ENCODE peak calls at places on chromosomes 3 and 15, in five cellular contexts. C is H9, X is H1, V is trophoblast cell, K is mesenchymal stem cell. I is an unnamed sample.

GRCh38 chr3:114290911-114291901 is 2.6 kb upstream of the TIGIT start:
- DNase-seq in K (peak; percentile 49), V (peak; percentile 5), C (peak; percentile 95), X (peak; percentile 88), I (peak; percentile 79)

GRCh38 chr3:171561601-171562323 is 101.6 kb upstream of the TNIK start:
- DNase-seq in C (no peak), K (no peak), X (no peak), V (no peak), I (no peak)

GRCh38 chr3:148711981-148712666 is 14.4 kb downstream of the AGTR1 start:
- DNase-seq in X (no peak), V (no peak), C (no peak), K (no peak), I (no peak)

GRCh38 chr15:80173022-80173759 is 20.4 kb downstream of the FAH start:
- DNase-seq in V (peak; percentile 75), X (peak; percentile 47), C (peak; percentile 81), K (peak; percentile 60), I (peak; percentile 45)

GRCh38 chr3:143139786-143140185 is 20.2 kb downstream of the CHST2 start:
- DNase-seq in V (no peak), K (no peak), X (no peak), C (no peak), I (no peak)

GRCh38 chr3:6750782-6751181 is 110.1 kb upstream of the GRM7 start:
- DNase-seq in X (no peak), V (no peak), K (no peak), C (no peak), I (no peak)

GRCh38 chr3:112117826-112118571 is 15.0 kb downstream of the GCSAM start:
- DNase-seq in K (no peak), V (no peak), X (no peak), C (peak; percentile 37), I (no peak)

GRCh38 chr3:179177611-179178010 is 29.5 kb downstream of the PIK3CA start:
- DNase-seq in C (no peak), X (no peak), K (no peak), V (no peak), I (no peak)

GRCh38 chr3:24318668-24319287 is 175.9 kb downstream of the THRB start:
- DNase-seq in X (no peak), V (peak; percentile 64), K (no peak), C (no peak), I (no peak)

GRCh38 chr3:47365213-47366153 is 15.3 kb upstream of the PTPN23 start:
- DNase-seq in C (no peak), X (no peak), V (no peak), K (no peak), I (no peak)

GRCh38 chr3:188229177-188229576 is 75.2 kb downstream of the LPP start:
- DNase-seq in V (no peak), K (no peak), C (no peak), X (no peak), I (no peak)

GRCh38 chr15:26864664-26865191 is 2.1 kb upstream of the GABRA5 start:
- DNase-seq in X (no peak), V (no peak), K (peak; percentile 12), C (peak; percentile 61), I (peak; percentile 65)

GRCh38 chr3:74390121-74390870 is 224.2 kb downstream of the CNTN3 start:
- DNase-seq in C (no peak), K (no peak), V (no peak), X (no peak), I (peak; percentile 32)

GRCh38 chr3:113183748-113184661 is 27.4 kb upstream of the BOC start:
- DNase-seq in X (no peak), V (no peak), C (no peak), K (peak; percentile 15), I (no peak)

GRCh38 chr3:13346481-13347389 is 73.4 kb downstream of the NUP210 start:
- DNase-seq in X (no peak), K (no peak), V (no peak), C (peak; percentile 85), I (no peak)

GRCh38 chr3:136831461-136831860 is 12.5 kb downstream of the SLC35G2 start:
- DNase-seq in C (no peak), X (no peak), V (no peak), K (no peak), I (no peak)

GRCh38 chr3:81462921-81463320 is 298.5 kb downstream of the GBE1 start:
- DNase-seq in X (no peak), C (no peak), K (no peak), V (no peak), I (no peak)

GRCh38 chr3:182092662-182093262 is 381.0 kb downstream of the SOX2 start:
- DNase-seq in C (peak; percentile 32), X (no peak), V (no peak), K (peak; percentile 1), I (no peak)

GRCh38 chr3:111714305-111714704 is 119.2 kb upstream of the ZBED2 start:
- DNase-seq in V (no peak), K (peak; percentile 13), C (peak; percentile 42), X (peak; percentile 25), I (no peak)

GRCh38 chr3:72591522-72592421 is 256.5 kb downstream of the SHQ1 start:
- DNase-seq in V (peak; percentile 96), X (peak; percentile 47), K (peak; percentile 67), C (no peak), I (peak; percentile 68)

GRCh38 chr3:100737334-100737733 is 28.0 kb downstream of the TFG start:
- DNase-seq in V (no peak), C (no peak), X (no peak), K (peak; percentile 28), I (peak; percentile 17)

GRCh38 chr3:49415931-49416601 is 3.8 kb downstream of the TCTA start:
- DNase-seq in X (no peak), C (no peak), V (peak; percentile 94), K (no peak), I (no peak)

GRCh38 chr3:178352300-178353021 is 183.8 kb upstream of the KCNMB2 start:
- DNase-seq in X (peak; percentile 13), C (no peak), V (peak; percentile 65), K (peak; percentile 82), I (peak; percentile 27)

GRCh38 chr15:71294636-71295241 is 179.5 kb downstream of the THSD4 start:
- DNase-seq in V (peak; percentile 75), C (no peak), K (peak; percentile 65), X (no peak), I (no peak)

GRCh38 chr3:5057217-5057616 is 64.9 kb upstream of the ARL8B start:
- DNase-seq in C (no peak), X (no peak), K (no peak), V (no peak), I (no peak)

GRCh38 chr3:53030864-53031445 is 14.9 kb downstream of the SFMBT1 start:
- DNase-seq in X (no peak), V (no peak), C (peak; percentile 62), K (no peak), I (no peak)

GRCh38 chr3:137845666-137846065 is 81.6 kb downstream of the SOX14 start:
- DNase-seq in C (no peak), V (no peak), X (no peak), K (no peak), I (no peak)

GRCh38 chr15:40081691-40082194 is 26.9 kb downstream of the BMF start:
- DNase-seq in V (peak; percentile 32), X (no peak), K (peak; percentile 93), C (peak; percentile 71), I (peak; percentile 84)

GRCh38 chr3:37861540-37862051 is at the start of gene CTDSPL:
- DNase-seq in V (no peak), X (no peak), K (peak; percentile 60), C (peak; percentile 60), I (peak; percentile 51)

GRCh38 chr15:80706161-80706560 is 11.1 kb downstream of the ABHD17C start:
- DNase-seq in K (no peak), C (no peak), X (no peak), V (no peak), I (no peak)

GRCh38 chr3:43001094-43001553 is 22.0 kb downstream of the GASK1A start:
- DNase-seq in X (no peak), C (no peak), V (no peak), K (peak; percentile 39), I (no peak)

GRCh38 chr3:49172616-49173041 is 1.2 kb downstream of the KLHDC8B start:
- DNase-seq in V (no peak), C (no peak), X (no peak), K (no peak), I (no peak)

GRCh38 chr15:98878862-98879261 is 128.7 kb downstream of the PGPEP1L start:
- DNase-seq in C (no peak), K (no peak), X (no peak), V (no peak), I (no peak)
- H2BK12ac ChIP-seq in C (no peak overlapping the region), K (no peak overlapping the region), X (no peak overlapping the region), V (no peak overlapping the region), I (no peak overlapping the region)

GRCh38 chr3:66415867-66416428 is 84.9 kb downstream of the LRIG1 start:
- DNase-seq in C (no peak), K (no peak), X (no peak), V (no peak), I (no peak)

GRCh38 chr3:66412176-66412887 is 88.5 kb downstream of the LRIG1 start:
- DNase-seq in K (no peak), X (no peak), V (no peak), C (no peak), I (no peak)

GRCh38 chr3:66413151-66413751 is 87.6 kb downstream of the LRIG1 start:
- DNase-seq in C (no peak), K (peak; percentile 39), X (no peak), V (no peak), I (no peak)

GRCh38 chr3:66416556-66417304 is 84.1 kb downstream of the LRIG1 start:
- DNase-seq in C (no peak), X (no peak), K (peak; percentile 51), V (no peak), I (no peak)

GRCh38 chr3:66414846-66415245 is 86.0 kb downstream of the LRIG1 start:
- DNase-seq in C (no peak), K (no peak), X (no peak), V (no peak), I (no peak)
- H2BK120ac ChIP-seq in C (no peak overlapping the region), K (no peak overlapping the region), X (no peak overlapping the region), V (no peak overlapping the region), I (no peak overlapping the region)

GRCh38 chr15:60165111-60165510 is 161.0 kb downstream of the FOXB1 start:
- DNase-seq in V (no peak), C (no peak), X (no peak), K (no peak), I (no peak)

GRCh38 chr15:60162251-60162650 is 158.1 kb downstream of the FOXB1 start:
- DNase-seq in X (no peak), C (no peak), K (no peak), V (peak; percentile 67), I (no peak)

DNA sequence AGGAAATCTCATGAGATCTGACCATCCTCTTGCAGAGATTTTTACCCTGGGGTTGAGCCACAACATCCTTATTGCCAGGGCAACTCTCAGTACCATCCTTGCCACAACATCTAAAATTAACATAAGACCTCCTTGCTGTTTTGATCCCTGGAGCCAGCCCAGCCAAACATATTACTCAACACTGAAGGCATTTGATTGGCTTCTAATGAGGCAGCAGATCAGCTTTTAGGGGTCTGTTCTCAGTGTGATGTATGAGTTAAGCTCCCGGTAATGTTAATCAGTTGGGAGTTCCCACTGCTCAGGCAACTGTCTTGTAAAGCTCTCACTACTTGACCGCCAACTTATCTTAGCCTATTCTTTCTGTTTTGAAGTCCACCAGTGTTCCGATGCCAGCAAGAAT is 158.8 kb downstream of the FOXB1 start:
- DNase-seq in C (no peak), K (no peak), V (no peak), X (no peak), I (no peak)
- H2BK12ac ChIP-seq in C (no peak overlapping the region), K (no peak overlapping the region), V (no peak overlapping the region), X (no peak overlapping the region), I (no peak overlapping the region)

GRCh38 chr15:44132057-44132456 is 63.0 kb downstream of the FRMD5 start:
- DNase-seq in K (no peak), V (no peak), X (no peak), C (no peak), I (no peak)
- H2BK120ac ChIP-seq in K (no peak overlapping the region), V (no peak overlapping the region), X (no peak overlapping the region), C (no peak overlapping the region), I (no peak overlapping the region)